ENCODE peak calls at places on chromosomes 7 and 10, in seven cellular contexts. One of them, this sample, is unnamed. For H3K27me3, the result is how much of the 10 kb centered on the place peaks cover.

GRCh38 chr10:30154561-30154960 is 95.2 kb upstream of the JCAD start:
- DNase-seq in upper lobe of right lung: no peak
- DNase-seq in MM.1S: no peak
- DNase-seq in esophagus squamous epithelium: no peak
- DNase-seq in transverse colon: no peak
- DNase-seq in SK-N-SH: no peak
- DNase-seq in spleen: no peak
- DNase-seq in this sample: no peak

GRCh38 chr7:128032605-128033235 is 1.5 kb upstream of the LRRC4 start:
- DNase-seq in MM.1S: no peak
- DNase-seq in transverse colon: no peak
- DNase-seq in esophagus squamous epithelium: no peak
- DNase-seq in SK-N-SH: no peak
- DNase-seq in upper lobe of right lung: peak
- DNase-seq in spleen: peak
- DNase-seq in this sample: no peak

GRCh38 chr10:64209574-64209973 is 688.4 kb downstream of the REEP3 start:
- DNase-seq in upper lobe of right lung: no peak
- DNase-seq in transverse colon: no peak
- DNase-seq in esophagus squamous epithelium: no peak
- DNase-seq in spleen: no peak
- DNase-seq in SK-N-SH: no peak
- DNase-seq in MM.1S: no peak
- DNase-seq in this sample: no peak

GRCh38 chr7:121328508-121329459 is at the start of gene WNT16:
- DNase-seq in upper lobe of right lung: no peak
- DNase-seq in MM.1S: no peak
- DNase-seq in transverse colon: no peak
- DNase-seq in spleen: peak
- DNase-seq in esophagus squamous epithelium: no peak
- DNase-seq in SK-N-SH: peak
- DNase-seq in this sample: no peak

GRCh38 chr10:116272497-116273221 is at the start of gene GFRA1:
- DNase-seq in SK-N-SH: peak
- DNase-seq in upper lobe of right lung: no peak
- DNase-seq in spleen: no peak
- DNase-seq in transverse colon: no peak
- DNase-seq in esophagus squamous epithelium: no peak
- DNase-seq in MM.1S: peak
- DNase-seq in this sample: no peak

GRCh38 chr10:97171001-97171400 is 14.8 kb downstream of the SLIT1 start:
- DNase-seq in MM.1S: no peak
- DNase-seq in transverse colon: no peak
- DNase-seq in spleen: peak
- DNase-seq in SK-N-SH: no peak
- DNase-seq in upper lobe of right lung: no peak
- DNase-seq in esophagus squamous epithelium: no peak
- DNase-seq in this sample: no peak

GRCh38 chr10:63115732-63116383 is 17.3 kb upstream of the NRBF2 start:
- DNase-seq in SK-N-SH: no peak
- DNase-seq in upper lobe of right lung: peak
- DNase-seq in MM.1S: no peak
- DNase-seq in spleen: no peak
- DNase-seq in transverse colon: peak
- DNase-seq in esophagus squamous epithelium: no peak
- DNase-seq in this sample: no peak

GRCh38 chr10:77926566-77927342 is at the start of gene DLG5:
- DNase-seq in spleen: peak
- DNase-seq in SK-N-SH: peak
- DNase-seq in esophagus squamous epithelium: no peak
- DNase-seq in transverse colon: peak
- DNase-seq in MM.1S: peak
- DNase-seq in upper lobe of right lung: peak
- DNase-seq in this sample: peak

GRCh38 chr10:45183174-45183573 is 132.2 kb downstream of the OR13A1 start:
- DNase-seq in transverse colon: no peak
- DNase-seq in esophagus squamous epithelium: no peak
- DNase-seq in MM.1S: no peak
- DNase-seq in SK-N-SH: no peak
- DNase-seq in upper lobe of right lung: no peak
- DNase-seq in spleen: no peak
- DNase-seq in this sample: no peak

GRCh38 chr7:147535619-147536200 is 1054.9 kb upstream of the C7orf33 start:
- DNase-seq in upper lobe of right lung: no peak
- DNase-seq in spleen: no peak
- DNase-seq in esophagus squamous epithelium: no peak
- DNase-seq in MM.1S: no peak
- DNase-seq in SK-N-SH: no peak
- DNase-seq in transverse colon: no peak
- DNase-seq in this sample: no peak

GRCh38 chr10:116710021-116710420 is 32.3 kb downstream of the HSPA12A start:
- DNase-seq in MM.1S: no peak
- DNase-seq in spleen: no peak
- DNase-seq in transverse colon: no peak
- DNase-seq in esophagus squamous epithelium: no peak
- DNase-seq in SK-N-SH: no peak
- DNase-seq in upper lobe of right lung: no peak
- DNase-seq in this sample: no peak

GRCh38 chr7:52355059-52355458 is 680.4 kb upstream of the POM121L12 start:
- DNase-seq in upper lobe of right lung: no peak
- DNase-seq in esophagus squamous epithelium: no peak
- DNase-seq in spleen: no peak
- DNase-seq in SK-N-SH: no peak
- DNase-seq in transverse colon: no peak
- DNase-seq in MM.1S: no peak
- DNase-seq in this sample: no peak

GRCh38 chr7:18445483-18445882 is 50.1 kb upstream of the HDAC9 start:
- DNase-seq in esophagus squamous epithelium: no peak
- DNase-seq in SK-N-SH: peak
- DNase-seq in transverse colon: no peak
- DNase-seq in spleen: no peak
- DNase-seq in MM.1S: no peak
- DNase-seq in upper lobe of right lung: no peak
- DNase-seq in this sample: no peak

GRCh38 chr10:2202401-2202800 is 465.1 kb upstream of the ADARB2 start:
- DNase-seq in upper lobe of right lung: no peak
- DNase-seq in MM.1S: no peak
- DNase-seq in SK-N-SH: no peak
- DNase-seq in transverse colon: no peak
- DNase-seq in spleen: no peak
- DNase-seq in esophagus squamous epithelium: no peak
- DNase-seq in this sample: no peak

GRCh38 chr7:52273685-52274610 is 761.5 kb upstream of the POM121L12 start:
- DNase-seq in SK-N-SH: no peak
- DNase-seq in transverse colon: no peak
- DNase-seq in MM.1S: no peak
- DNase-seq in spleen: no peak
- DNase-seq in esophagus squamous epithelium: no peak
- DNase-seq in upper lobe of right lung: peak
- DNase-seq in this sample: peak

GRCh38 chr10:78913219-78914059 is 155.3 kb upstream of the ZMIZ1 start:
- DNase-seq in MM.1S: no peak
- DNase-seq in upper lobe of right lung: peak
- DNase-seq in esophagus squamous epithelium: no peak
- DNase-seq in spleen: peak
- DNase-seq in SK-N-SH: peak
- DNase-seq in transverse colon: peak
- DNase-seq in this sample: no peak

GRCh38 chr7:2166625-2167280 is 66.0 kb downstream of the MAD1L1 start:
- DNase-seq in spleen: no peak
- DNase-seq in esophagus squamous epithelium: no peak
- DNase-seq in MM.1S: no peak
- DNase-seq in upper lobe of right lung: peak
- DNase-seq in transverse colon: no peak
- DNase-seq in SK-N-SH: peak
- DNase-seq in this sample: no peak

GRCh38 chr7:82985144-82985802 is 177.4 kb downstream of the PCLO start:
- DNase-seq in transverse colon: no peak
- DNase-seq in SK-N-SH: peak
- DNase-seq in spleen: no peak
- DNase-seq in MM.1S: no peak
- DNase-seq in upper lobe of right lung: no peak
- DNase-seq in esophagus squamous epithelium: no peak
- DNase-seq in this sample: no peak

GRCh38 chr10:21402606-21403083 is 122.8 kb downstream of the SKIDA1 start:
- DNase-seq in upper lobe of right lung: no peak
- DNase-seq in MM.1S: no peak
- DNase-seq in spleen: no peak
- DNase-seq in transverse colon: no peak
- DNase-seq in esophagus squamous epithelium: no peak
- DNase-seq in SK-N-SH: no peak
- DNase-seq in this sample: no peak

GRCh38 chr10:48199580-48200377 is 74.7 kb downstream of the FRMPD2 start:
- DNase-seq in SK-N-SH: no peak
- DNase-seq in spleen: no peak
- DNase-seq in upper lobe of right lung: no peak
- DNase-seq in MM.1S: no peak
- DNase-seq in esophagus squamous epithelium: no peak
- DNase-seq in transverse colon: no peak
- DNase-seq in this sample: no peak

GRCh38 chr10:103227416-103227815 is 18.3 kb upstream of the RPEL1 start:
- DNase-seq in spleen: no peak
- DNase-seq in upper lobe of right lung: no peak
- DNase-seq in SK-N-SH: no peak
- DNase-seq in MM.1S: no peak
- DNase-seq in esophagus squamous epithelium: no peak
- DNase-seq in transverse colon: no peak
- DNase-seq in this sample: no peak

GRCh38 chr10:21943633-21944265 is 59.8 kb downstream of the DNAJC1 start:
- DNase-seq in SK-N-SH: no peak
- DNase-seq in esophagus squamous epithelium: no peak
- DNase-seq in MM.1S: no peak
- DNase-seq in transverse colon: no peak
- DNase-seq in upper lobe of right lung: no peak
- DNase-seq in spleen: no peak
- DNase-seq in this sample: no peak

GRCh38 chr7:3309140-3309539 is 8.1 kb downstream of the SDK1 start:
- DNase-seq in SK-N-SH: peak
- DNase-seq in spleen: no peak
- DNase-seq in esophagus squamous epithelium: no peak
- DNase-seq in MM.1S: no peak
- DNase-seq in transverse colon: no peak
- DNase-seq in upper lobe of right lung: no peak
- DNase-seq in this sample: no peak
- TF ChIP-seq CTCF in SK-N-SH: no peak
- TF ChIP-seq CTCF in spleen: no peak
- TF ChIP-seq CTCF in esophagus squamous epithelium: no peak
- TF ChIP-seq CTCF in MM.1S: no peak
- TF ChIP-seq CTCF in transverse colon: no peak
- TF ChIP-seq CTCF in upper lobe of right lung: no peak
- TF ChIP-seq CTCF in this sample: no peak

DNA sequence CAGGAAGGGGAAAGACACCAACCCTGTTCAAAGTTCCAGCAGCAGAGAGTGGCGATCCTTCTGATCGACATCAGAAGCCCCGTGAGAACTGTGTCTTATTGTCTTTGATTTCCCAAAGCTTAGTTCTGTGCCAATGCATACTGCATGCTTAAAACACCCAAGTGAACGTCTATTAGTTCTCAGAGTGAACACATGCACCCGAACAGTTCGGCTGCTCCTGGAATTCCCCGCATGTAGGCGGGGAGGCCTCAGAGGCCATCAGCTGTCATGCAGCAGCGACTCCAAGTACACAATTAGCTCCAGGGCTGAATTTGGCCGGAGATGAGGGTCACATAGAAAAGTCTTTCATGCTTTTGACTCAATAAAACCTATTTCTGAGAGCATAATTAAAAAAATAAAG is 276.9 kb downstream of the ZMYND11 start:
- DNase-seq in MM.1S: no peak
- DNase-seq in SK-N-SH: no peak
- DNase-seq in upper lobe of right lung: no peak
- DNase-seq in transverse colon: no peak
- DNase-seq in esophagus squamous epithelium: no peak
- DNase-seq in spleen: no peak
- DNase-seq in this sample: no peak
- H3K27me3 ChIP-seq in MM.1S: under half
- H3K27me3 ChIP-seq in SK-N-SH: under half
- H3K27me3 ChIP-seq in upper lobe of right lung: under half
- H3K27me3 ChIP-seq in transverse colon: under half
- H3K27me3 ChIP-seq in esophagus squamous epithelium: under half
- H3K27me3 ChIP-seq in spleen: under half
- H3K27me3 ChIP-seq in this sample: under half

DNA sequence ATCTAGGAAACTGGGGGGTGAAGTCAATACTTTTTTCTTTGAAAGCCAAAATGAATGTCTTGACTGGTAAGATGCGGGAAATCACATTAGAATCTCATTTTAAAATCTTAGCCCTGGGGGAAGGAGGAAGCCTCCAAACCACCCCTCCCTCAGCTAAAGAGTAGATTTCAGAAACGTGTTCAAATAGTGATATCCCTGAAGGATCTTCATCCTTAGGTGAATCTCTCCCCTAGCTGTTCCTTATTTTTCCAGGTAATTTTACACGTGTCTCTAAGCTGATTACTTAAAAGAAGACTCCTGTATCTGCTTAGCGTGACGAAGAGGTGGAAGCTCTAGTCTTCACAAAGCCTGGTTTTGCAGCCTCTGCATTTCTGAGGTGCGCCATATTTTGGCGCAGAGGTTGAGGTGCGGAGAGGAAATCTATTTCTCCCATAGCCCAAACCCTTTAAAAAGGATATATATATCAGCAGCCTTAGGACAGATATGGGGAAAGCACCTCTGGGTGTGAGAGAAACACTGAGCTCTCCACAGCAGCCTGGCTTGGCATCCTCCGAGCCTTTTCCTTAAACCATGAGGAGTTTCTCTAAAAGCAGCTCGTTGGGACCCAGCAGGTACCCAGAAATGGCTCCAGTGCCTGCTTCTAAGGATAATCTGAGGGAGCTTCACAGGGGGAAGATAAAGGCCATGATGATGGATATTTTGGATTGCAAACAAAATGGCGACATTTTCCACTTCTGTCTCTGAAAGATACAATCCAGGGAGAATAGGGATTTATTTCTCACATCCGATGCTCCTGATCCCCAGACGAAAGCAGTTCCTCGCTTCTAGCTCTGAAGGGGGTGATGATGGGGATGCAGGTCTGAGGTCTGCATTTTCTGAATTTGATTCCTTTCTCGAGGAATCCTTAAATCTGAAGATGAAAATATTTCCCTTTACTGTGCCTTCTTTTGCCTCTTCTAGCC is 3.0 kb upstream of the HOXA2 start:
- DNase-seq in MM.1S: no peak
- DNase-seq in transverse colon: no peak
- DNase-seq in SK-N-SH: no peak
- DNase-seq in upper lobe of right lung: no peak
- DNase-seq in spleen: no peak
- DNase-seq in esophagus squamous epithelium: no peak
- DNase-seq in this sample: no peak
- H3K4me3 ChIP-seq in MM.1S: no peak
- H3K4me3 ChIP-seq in transverse colon: no peak
- H3K4me3 ChIP-seq in SK-N-SH: no peak
- H3K4me3 ChIP-seq in upper lobe of right lung: peak
- H3K4me3 ChIP-seq in spleen: no peak
- H3K4me3 ChIP-seq in esophagus squamous epithelium: no peak
- H3K4me3 ChIP-seq in this sample: no peak

DNA sequence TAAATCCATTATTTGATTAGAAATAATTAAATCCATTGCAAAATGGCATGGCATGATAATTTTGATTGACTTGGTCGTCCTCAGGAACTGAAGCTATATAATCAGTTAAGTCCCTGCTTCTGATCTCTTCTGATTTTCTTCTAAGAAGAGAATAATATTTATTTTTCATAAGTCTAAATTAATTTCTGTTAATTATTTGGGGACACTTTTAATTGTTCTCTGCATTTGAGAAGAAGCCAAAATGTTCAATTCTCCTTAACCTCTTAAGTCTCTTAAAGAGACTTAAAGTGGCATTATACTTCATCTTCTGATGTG is 67.2 kb downstream of the CAV1 start:
- DNase-seq in esophagus squamous epithelium: no peak
- DNase-seq in MM.1S: no peak
- DNase-seq in spleen: no peak
- DNase-seq in SK-N-SH: no peak
- DNase-seq in upper lobe of right lung: no peak
- DNase-seq in transverse colon: no peak
- DNase-seq in this sample: no peak
- TF ChIP-seq CTCF in esophagus squamous epithelium: no peak
- TF ChIP-seq CTCF in MM.1S: no peak
- TF ChIP-seq CTCF in spleen: peak
- TF ChIP-seq CTCF in SK-N-SH: no peak
- TF ChIP-seq CTCF in upper lobe of right lung: no peak
- TF ChIP-seq CTCF in transverse colon: peak
- TF ChIP-seq CTCF in this sample: no peak